ENCODE peak calls at places on chromosomes 1 and 21, in ten cellular contexts. M is neural crest cell; W is IMR-90; I is stimulated activated CD4-positive, alpha-beta T cell treated with anti-CD3 and anti-CD28 coated beads, Interleukin-2, amount 100 ng/mL, for 24 hours; J is fibroblast of mammary gland; R is heart left ventricle; H is M059J; Q is EH; P is Calu3; B is kidney tubule cell. F is an unnamed sample.

GRCh38 chr1:7669559-7670208 is 101.4 kb upstream of the VAMP3 start:
- DNase-seq in J (peak; percentile 25), R (no peak), P (peak; percentile 59), W (peak; percentile 29), Q (peak; percentile 36), I (peak; percentile 65), B (peak; percentile 57), M (peak; percentile 66), H (peak; percentile 47), F (peak; percentile 80)

GRCh38 chr1:223363057-223363855 is 720 bp downstream of the SUSD4 start:
- DNase-seq in B (no peak), M (peak; percentile 18), R (peak; percentile 75), P (peak; percentile 15), W (peak; percentile 26), I (peak; percentile 44), Q (peak; percentile 40), J (peak; percentile 40), H (peak; percentile 33), F (peak; percentile 34)

GRCh38 chr1:160168609-160169369 is 17.4 kb downstream of the ATP1A4 start:
- DNase-seq in H (no peak), R (no peak), J (peak; percentile 12), M (no peak), W (no peak), Q (no peak), P (no peak), I (no peak), B (no peak), F (peak; percentile 56)

GRCh38 chr1:166141969-166142368 is 24.8 kb downstream of the FAM78B start:
- DNase-seq in M (no peak), P (no peak), H (no peak), B (no peak), I (no peak), R (no peak), J (no peak), W (no peak), Q (no peak), F (no peak)

GRCh38 chr1:203615182-203615581 is 11.4 kb upstream of the ATP2B4 start:
- DNase-seq in I (no peak), J (no peak), Q (no peak), H (no peak), R (no peak), B (no peak), M (no peak), P (no peak), W (no peak), F (no peak)

GRCh38 chr1:66300986-66301451 is 232.9 kb upstream of the SGIP1 start:
- DNase-seq in M (no peak), I (peak; percentile 54), H (peak; percentile 76), B (peak; percentile 60), R (no peak), Q (peak; percentile 68), W (peak; percentile 59), J (peak; percentile 69), P (no peak), F (peak; percentile 66)

GRCh38 chr21:37373539-37373938 is 7.0 kb downstream of the DYRK1A start:
- DNase-seq in J (peak; percentile 34), M (no peak), P (no peak), B (peak; percentile 45), I (no peak), R (no peak), W (no peak), Q (peak; percentile 44), H (peak; percentile 56), F (no peak)

GRCh38 chr1:109466440-109467300 is at the start of gene SYPL2:
- DNase-seq in J (peak; percentile 20), H (no peak), W (peak; percentile 12), Q (peak; percentile 57), R (peak; percentile 83), B (peak; percentile 27), M (peak; percentile 44), I (no peak), P (peak; percentile 25), F (peak; percentile 81)

GRCh38 chr21:39048064-39048463 is 135.2 kb downstream of the PSMG1 start:
- DNase-seq in H (peak; percentile 97), R (peak; percentile 46), Q (peak; percentile 43), M (peak; percentile 19), I (no peak), J (peak; percentile 15), W (peak; percentile 4), P (peak; percentile 73), B (peak; percentile 71), F (no peak)

GRCh38 chr1:43569175-43569574 is 38.5 kb downstream of the PTPRF start:
- DNase-seq in B (no peak), R (no peak), W (no peak), Q (no peak), I (no peak), P (no peak), M (no peak), H (no peak), J (no peak), F (no peak)

GRCh38 chr21:29164330-29164942 is 34.0 kb downstream of the MAP3K7CL start:
- DNase-seq in M (no peak), W (peak; percentile 91), J (peak; percentile 92), B (peak; percentile 73), P (no peak), R (no peak), H (peak; percentile 90), I (no peak), Q (peak; percentile 85), F (peak; percentile 55)

GRCh38 chr21:37631319-37632117 is 264.9 kb downstream of the DYRK1A start:
- DNase-seq in H (peak; percentile 63), I (no peak), B (peak; percentile 85), P (peak; percentile 77), W (no peak), R (no peak), M (no peak), J (no peak), Q (no peak), F (no peak)

GRCh38 chr1:33332357-33332789 is 11.5 kb upstream of the A3GALT2 start:
- DNase-seq in M (no peak), I (no peak), W (peak; percentile 41), P (no peak), H (peak; percentile 79), B (no peak), Q (peak; percentile 68), J (peak; percentile 77), R (no peak), F (no peak)

F was measured in AG20443.